ENCODE peak calls at places on chromosome 1, in four cellular contexts. S, C, T and G are unnamed samples.

GRCh38 chr1:161404051-161404597 is 36.4 kb upstream of the CFAP126 start:
- DNase-seq in S (no peak), C (no peak), T (no peak), G (no peak)

GRCh38 chr1:226946841-226947240 is 6.7 kb downstream of the COQ8A start:
- DNase-seq in S (no peak), C (no peak), T (no peak), G (no peak)

GRCh38 chr1:7457811-7458210 is 313.3 kb upstream of the VAMP3 start:
- DNase-seq in S (no peak), C (no peak), T (no peak), G (no peak)

GRCh38 chr1:198639581-198640235 is 868 bp downstream of the PTPRC start:
- DNase-seq in S (no peak), C (no peak), T (no peak), G (no peak)

GRCh38 chr1:164948101-164948500 is 389.1 kb downstream of the PBX1 start:
- DNase-seq in S (no peak), C (no peak), T (no peak), G (no peak)

GRCh38 chr1:85378526-85378925 is 86.4 kb downstream of the DDAH1 start:
- DNase-seq in S (no peak), C (no peak), T (no peak), G (no peak)

GRCh38 chr1:208107817-208108608 is 136.2 kb downstream of the PLXNA2 start:
- DNase-seq in S (no peak), C (no peak), T (no peak), G (no peak)

GRCh38 chr1:158711098-158711497 is 9.4 kb downstream of the OR6K3 start:
- DNase-seq in S (no peak), C (no peak), T (no peak), G (no peak)

GRCh38 chr1:226681652-226682493 is 57.2 kb downstream of the ITPKB start:
- DNase-seq in S (no peak), C (no peak), T (no peak), G (no peak)

GRCh38 chr1:19762175-19762779 is 37.4 kb downstream of the TMCO4 start:
- DNase-seq in S (peak), C (peak), T (peak), G (no peak)

GRCh38 chr1:47438321-47439150 is 692 bp downstream of the FOXD2 start:
- DNase-seq in S (no peak), C (no peak), T (no peak), G (no peak)

GRCh38 chr1:170893655-170894297 is 41.6 kb upstream of the MROH9 start:
- DNase-seq in S (no peak), C (no peak), T (no peak), G (no peak)

GRCh38 chr1:241799414-241799813 is 48.6 kb upstream of the EXO1 start:
- DNase-seq in S (no peak), C (no peak), T (no peak), G (no peak)

GRCh38 chr1:159492575-159493323 is 43.1 kb downstream of the OR10J5 start:
- DNase-seq in S (no peak), C (peak), T (no peak), G (no peak)

GRCh38 chr1:206470692-206471414 is 577 bp downstream of the IKBKE start:
- DNase-seq in S (peak), C (peak), T (peak), G (no peak)

GRCh38 chr1:21653744-21654100 is 15.4 kb downstream of the RAP1GAP start:
- DNase-seq in S (no peak), C (no peak), T (no peak), G (no peak)

GRCh38 chr1:201137579-201138310 is 10.8 kb upstream of the ASCL5 start:
- DNase-seq in S (no peak), C (no peak), T (peak), G (no peak)

GRCh38 chr1:30381266-30381665 is 342.1 kb downstream of the MATN1 start:
- DNase-seq in S (no peak), C (no peak), T (no peak), G (no peak)

DNA sequence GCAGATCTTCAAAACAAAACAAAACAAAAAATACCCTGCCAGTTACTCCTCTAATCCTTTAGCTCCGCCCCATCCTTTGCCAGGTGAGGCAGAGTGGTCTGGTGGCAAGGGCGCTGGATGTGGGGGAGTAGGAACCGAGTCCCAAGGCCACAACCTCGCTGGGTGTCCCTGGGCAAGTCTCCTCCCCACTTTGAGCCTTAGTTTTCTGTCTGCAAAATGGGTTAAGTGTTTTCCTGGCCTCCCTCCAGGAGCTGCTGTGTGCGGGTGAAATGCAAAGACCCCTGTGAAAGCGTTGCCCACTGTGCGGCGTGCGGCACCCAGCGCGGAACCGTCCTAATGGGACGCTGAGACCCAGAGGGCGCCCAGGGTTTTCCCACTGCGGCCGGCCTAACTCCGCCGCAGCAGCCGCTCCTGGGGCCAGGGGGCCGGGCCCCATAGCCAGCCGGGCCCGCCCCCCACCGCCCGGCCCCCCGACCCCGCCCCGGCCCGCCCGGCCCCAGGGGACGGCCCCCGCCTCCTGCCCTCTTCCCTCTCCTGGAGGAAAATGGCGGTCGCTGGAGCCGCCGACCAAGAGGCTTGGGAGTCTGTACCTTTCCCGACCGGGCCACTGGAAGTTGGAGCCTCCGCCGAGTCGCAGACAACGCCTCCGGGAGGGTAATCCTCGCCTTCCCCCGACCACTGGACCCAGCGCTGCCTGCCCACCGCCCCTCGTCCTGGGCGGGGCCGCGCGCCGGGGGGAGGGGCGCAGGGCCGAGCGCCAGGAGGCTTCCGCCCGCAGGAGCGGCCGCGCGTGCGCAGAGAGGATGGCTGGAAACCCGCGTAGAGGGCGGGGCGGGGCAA is at the start of the genes ERMAP and SVBP:
- DNase-seq in S (peak), C (peak), T (peak), G (peak)
- TF ChIP-seq POLR2A in S (peak), C (peak), T (no peak), G (peak)

GRCh38 chr1:247077234-247077633 is 1.4 kb downstream of the ZNF670 start:
- DNase-seq in S (no peak), C (no peak), T (no peak), G (no peak)

GRCh38 chr1:247077768-247078314 is 770 bp downstream of the ZNF670 start:
- DNase-seq in S (no peak), C (peak), T (no peak), G (no peak)

GRCh38 chr1:247079141-247079874 is 697 bp upstream of the ZNF670 start:
- DNase-seq in S (no peak), C (no peak), T (no peak), G (no peak)

GRCh38 chr1:247078315-247079140 is at the start of gene ZNF670:
- DNase-seq in S (peak), C (peak), T (peak), G (peak)
- TF ChIP-seq POLR2A in S (peak), C (peak), T (no peak), G (no peak)

GRCh38 chr1:6171546-6172124 is 8.5 kb downstream of the CHD5 start:
- DNase-seq in S (no peak), C (peak), T (no peak), G (no peak)

GRCh38 chr1:6170116-6170741 is 9.9 kb downstream of the CHD5 start:
- DNase-seq in S (no peak), C (no peak), T (no peak), G (no peak)

GRCh38 chr1:6174621-6175410 is 5.3 kb downstream of the CHD5 start:
- DNase-seq in S (no peak), C (no peak), T (no peak), G (no peak)

GRCh38 chr1:6170742-6171201 is 9.3 kb downstream of the CHD5 start:
- DNase-seq in S (no peak), C (no peak), T (no peak), G (no peak)

GRCh38 chr1:6172549-6172948 is 7.6 kb downstream of the CHD5 start:
- DNase-seq in S (peak), C (no peak), T (no peak), G (no peak)
- TF ChIP-seq POLR2A in S (no peak), C (no peak), T (no peak), G (no peak)

DNA sequence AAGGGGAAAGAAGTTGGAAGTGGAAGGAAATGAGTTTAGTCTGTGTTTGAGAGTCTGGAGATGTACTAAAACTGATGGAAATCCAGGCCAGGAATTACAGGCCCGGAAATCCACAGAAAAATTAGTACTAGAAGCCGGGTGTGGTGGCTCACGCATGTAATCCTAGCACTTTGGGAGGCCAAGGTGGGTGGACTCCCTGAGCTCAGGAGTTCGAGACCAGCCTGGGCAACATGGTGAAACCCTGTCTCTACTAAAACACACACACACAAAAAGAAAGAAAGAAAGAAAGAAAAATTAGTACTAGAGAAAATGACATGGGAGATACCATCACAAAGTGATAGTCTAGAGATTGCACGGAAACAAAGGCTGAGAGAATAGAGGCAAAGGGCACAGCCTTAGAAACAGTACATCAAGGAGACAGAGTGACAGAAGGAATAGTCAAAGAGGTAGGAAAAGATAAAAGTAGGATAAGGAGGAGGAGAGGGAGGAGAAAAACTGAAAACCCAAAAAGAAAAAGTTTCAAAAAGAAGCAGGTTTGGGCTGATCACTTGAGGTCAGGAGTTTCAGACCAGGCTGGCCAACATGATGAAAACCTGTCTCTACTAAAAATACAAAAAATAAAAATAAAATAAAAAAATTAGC is 4.8 kb upstream of the TAF13 start:
- DNase-seq in S (no peak), C (no peak), T (no peak), G (no peak)
- TF ChIP-seq POLR2A in S (no peak), C (no peak), T (no peak), G (no peak)

GRCh38 chr1:2134232-2134603 is 60.4 kb downstream of the FAAP20 start:
- DNase-seq in S (no peak), C (no peak), T (no peak), G (no peak)

GRCh38 chr1:2134604-2135307 is 59.8 kb downstream of the FAAP20 start:
- DNase-seq in S (no peak), C (no peak), T (no peak), G (no peak)

GRCh38 chr1:2133879-2134215 is 60.7 kb downstream of the FAAP20 start:
- DNase-seq in S (no peak), C (no peak), T (no peak), G (no peak)

GRCh38 chr1:2132222-2133038 is 62.1 kb downstream of the FAAP20 start:
- DNase-seq in S (no peak), C (no peak), T (no peak), G (no peak)

DNA sequence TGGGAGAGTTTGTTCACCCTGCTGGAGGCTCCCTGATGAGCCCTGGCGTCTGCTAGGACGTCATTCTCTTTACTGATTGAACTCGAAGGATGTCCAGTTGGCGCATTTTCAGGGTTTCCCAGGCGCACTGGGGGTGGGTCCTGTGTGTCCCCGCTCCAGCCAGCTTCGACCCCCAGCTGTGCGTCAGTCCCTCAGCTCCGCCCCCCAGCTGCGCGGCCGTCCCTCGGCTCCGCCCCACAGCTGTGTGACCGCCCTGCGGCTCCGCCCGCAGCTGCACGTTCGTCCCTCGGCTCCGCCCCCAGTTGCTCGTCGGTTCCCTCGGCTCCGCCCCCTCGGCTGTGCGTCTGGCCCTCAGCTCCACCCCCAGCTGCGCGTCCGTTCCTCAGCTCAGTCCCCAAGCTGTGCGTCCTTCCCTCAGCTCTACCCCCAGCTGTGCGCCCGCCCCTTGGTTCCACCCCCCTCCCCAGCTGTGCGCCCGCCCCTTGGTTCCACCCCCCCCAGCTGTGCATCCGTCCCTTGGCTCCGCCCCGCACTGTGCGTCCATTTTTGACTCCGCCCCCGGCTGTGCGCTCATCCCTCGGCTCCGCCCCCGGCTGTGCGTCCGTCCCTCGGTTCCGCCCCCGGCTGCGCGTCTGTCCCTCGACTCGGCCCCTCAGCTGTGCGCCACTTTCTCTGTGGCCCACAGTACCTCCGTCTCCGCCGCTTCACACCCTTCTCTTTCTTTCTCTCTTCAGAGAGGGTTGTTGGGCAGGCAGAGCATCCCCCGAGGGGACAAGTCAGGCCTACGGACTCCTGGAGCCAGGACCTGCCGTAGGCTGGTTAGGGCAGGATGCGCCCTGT is 61.3 kb downstream of the FAAP20 start:
- DNase-seq in S (peak), C (peak), T (peak), G (peak)
- TF ChIP-seq POLR2A in S (no peak), C (no peak), T (no peak), G (peak)